ENCODE peak calls at places on chromosomes 12 and 14, in seven cellular contexts. K, M, C, S, O, J and W are unnamed samples.
A peak's percentile ranks its signal among the peaks of the same experiment; 100 is the strongest.

GRCh38 chr14:21734457-21735074 is 60.9 kb upstream of the OR4E1 start:
- DNase-seq in K (peak; percentile 61), C (peak; percentile 54), J (no peak), O (no peak), S (peak; percentile 22), M (no peak), W (peak; percentile 13)

GRCh38 chr12:57165741-57166140 is 18.3 kb upstream of the LRP1-AS start:
- DNase-seq in J (no peak), K (no peak), S (no peak), O (no peak), C (no peak), M (no peak), W (no peak)

GRCh38 chr14:88542857-88543795 is 11.7 kb downstream of the PTPN21 start:
- DNase-seq in K (peak; percentile 68), M (no peak), O (no peak), J (no peak), C (no peak), S (no peak), W (no peak)

GRCh38 chr12:73998894-73999293 is 538.7 kb upstream of the ATXN7L3B start:
- DNase-seq in K (no peak), M (no peak), O (no peak), J (no peak), S (no peak), C (no peak), W (no peak)

GRCh38 chr14:69652942-69653680 is 41.7 kb downstream of the SUSD6 start:
- DNase-seq in J (no peak), S (no peak), C (no peak), K (no peak), O (no peak), M (no peak), W (no peak)

GRCh38 chr12:82593901-82594396 is 92.8 kb upstream of the TMTC2 start:
- DNase-seq in K (no peak), J (no peak), M (no peak), S (no peak), O (no peak), C (no peak), W (no peak)

GRCh38 chr14:36451346-36452065 is 68.5 kb downstream of the NKX2-1 start:
- DNase-seq in M (peak; percentile 68), C (no peak), K (no peak), O (no peak), J (no peak), S (no peak), W (no peak)

GRCh38 chr14:104682107-104682593 is 7.3 kb upstream of the INF2 start:
- DNase-seq in C (no peak), M (no peak), S (no peak), O (no peak), K (no peak), J (no peak), W (no peak)

GRCh38 chr14:24693353-24693737 is 59.4 kb upstream of the GZMB start:
- DNase-seq in C (no peak), M (no peak), J (no peak), S (no peak), O (no peak), K (no peak), W (no peak)